ENCODE peak calls at places on chromosomes 4 and X, in four cellular contexts. E, R, B and M are unnamed samples.

GRCh38 chr4:144579411-144580020 is 66.4 kb upstream of the HHIP start:
- DNase-seq in E (no peak), R (no peak), B (peak; percentile 6), M (no peak)

GRCh38 chrX:131063613-131064012 is 5.5 kb downstream of the ARHGAP36 start:
- DNase-seq in E (no peak), R (no peak), B (no peak), M (no peak)

GRCh38 chrX:39499996-39500395 is 597.8 kb downstream of the BCOR start:
- DNase-seq in E (no peak), R (no peak), B (no peak), M (no peak)

GRCh38 chr4:42327323-42327722 is 70.0 kb upstream of the SHISA3 start:
- DNase-seq in E (no peak), R (no peak), B (no peak), M (no peak)

GRCh38 chrX:13794417-13794816 is 22.5 kb downstream of the GPM6B start:
- DNase-seq in E (no peak), R (no peak), B (no peak), M (no peak)

GRCh38 chr4:119585771-119586170 is 42.8 kb downstream of the PDE5A start:
- DNase-seq in E (no peak), R (peak; percentile 72), B (no peak), M (no peak)

GRCh38 chrX:46588263-46588662 is 14.7 kb downstream of the CHST7 start:
- DNase-seq in E (no peak), R (no peak), B (no peak), M (no peak)

GRCh38 chr4:173413043-173413442 is 14.1 kb upstream of the SCRG1 start:
- DNase-seq in E (no peak), R (no peak), B (no peak), M (peak; percentile 57)

GRCh38 chr4:151418385-151418784 is 9.4 kb downstream of the FHIP1A start:
- DNase-seq in E (no peak), R (peak; percentile 70), B (peak; percentile 63), M (no peak)

GRCh38 chr4:19832388-19832787 is 419.3 kb upstream of the SLIT2 start:
- DNase-seq in E (no peak), R (no peak), B (no peak), M (no peak)